ENCODE peak calls at places on chromosomes 12 and 14, in nine cellular contexts. I is stomach, N is uterus, J is colonic mucosa, R is neural progenitor cell, Y is IMR-90, K is heart left ventricle, T is esophagus muscularis mucosa, X is esophagus squamous epithelium. C is an unnamed sample. For H3K4me1, the result is how much of the 10 kb centered on the place peaks cover.

GRCh38 chr12:108029081-108029790 is 99.9 kb upstream of the WSCD2 start:
- DNase-seq in I (no peak), N (no peak), J (no peak), R (no peak), Y (no peak), K (no peak), T (no peak), X (no peak), C (no peak)

GRCh38 chr12:24491968-24492367 is 456.9 kb downstream of the BCAT1 start:
- DNase-seq in I (no peak), N (no peak), J (no peak), R (no peak), Y (no peak), K (no peak), T (no peak), X (no peak), C (no peak)

GRCh38 chr12:41907036-41907435 is 237.6 kb downstream of the GXYLT1 start:
- DNase-seq in I (no peak), N (no peak), J (no peak), R (peak), Y (no peak), K (no peak), T (no peak), X (no peak), C (no peak)

GRCh38 chr14:99654235-99655000 is 9.5 kb downstream of the HHIPL1 start:
- DNase-seq in I (peak), N (peak), J (peak), R (peak), Y (peak), K (no peak), T (no peak), X (no peak), C (no peak)

GRCh38 chr14:85576848-85577541 is 47.1 kb downstream of the FLRT2 start:
- DNase-seq in I (no peak), N (no peak), J (no peak), R (no peak), Y (peak), K (no peak), T (no peak), X (no peak), C (no peak)

GRCh38 chr12:98544741-98545140 is 29.4 kb downstream of the TMPO start:
- DNase-seq in I (no peak), N (no peak), J (no peak), R (no peak), Y (peak), K (no peak), T (no peak), X (no peak), C (no peak)

GRCh38 chr12:69000540-69001243 is 67.7 kb upstream of the CPM start:
- DNase-seq in I (no peak), N (no peak), J (no peak), R (no peak), Y (peak), K (no peak), T (no peak), X (no peak), C (no peak)

GRCh38 chr12:81261508-81262207 is 183.8 kb downstream of the ACSS3 start:
- DNase-seq in I (no peak), N (no peak), J (no peak), R (no peak), Y (no peak), K (no peak), T (no peak), X (no peak), C (no peak)

GRCh38 chr14:89702151-89702936 is 252.2 kb downstream of the EFCAB11 start:
- DNase-seq in I (no peak), N (peak), J (peak), R (no peak), Y (peak), K (peak), T (peak), X (no peak), C (no peak)

GRCh38 chr14:52025310-52025709 is 36.0 kb downstream of the RTRAF start:
- DNase-seq in I (no peak), N (no peak), J (no peak), R (no peak), Y (peak), K (no peak), T (no peak), X (no peak), C (no peak)

GRCh38 chr12:19572920-19573558 is 133.7 kb downstream of the AEBP2 start:
- DNase-seq in I (no peak), N (no peak), J (peak), R (peak), Y (peak), K (no peak), T (no peak), X (no peak), C (no peak)

GRCh38 chr12:12467222-12467621 is 95.4 kb downstream of the DUSP16 start:
- DNase-seq in I (no peak), N (no peak), J (no peak), R (no peak), Y (no peak), K (no peak), T (no peak), X (no peak), C (no peak)

GRCh38 chr14:22070119-22070982 is 396.7 kb upstream of the OR4E1 start:
- DNase-seq in I (no peak), N (no peak), J (peak), R (peak), Y (no peak), K (peak), T (no peak), X (no peak), C (no peak)

GRCh38 chr12:80422549-80422948 is 21.5 kb upstream of the PTPRQ start:
- DNase-seq in I (no peak), N (no peak), J (no peak), R (no peak), Y (peak), K (no peak), T (no peak), X (no peak), C (no peak)

GRCh38 chr12:28209782-28210181 is 19.5 kb downstream of the CCDC91 start:
- DNase-seq in I (no peak), N (no peak), J (no peak), R (peak), Y (no peak), K (no peak), T (no peak), X (no peak), C (no peak)

GRCh38 chr14:26820578-26820977 is 222.7 kb upstream of the NOVA1 start:
- DNase-seq in I (no peak), N (no peak), J (no peak), R (no peak), Y (no peak), K (no peak), T (no peak), X (no peak), C (no peak)

GRCh38 chr14:71006200-71006563 is 98.9 kb downstream of the PCNX1 start:
- DNase-seq in I (no peak), N (no peak), J (no peak), R (no peak), Y (peak), K (no peak), T (no peak), X (no peak), C (no peak)

GRCh38 chr12:23504043-23504442 is 445.4 kb downstream of the SOX5 start:
- DNase-seq in I (no peak), N (no peak), J (no peak), R (no peak), Y (no peak), K (no peak), T (no peak), X (no peak), C (no peak)

GRCh38 chr12:76055393-76055792 is 23.8 kb upstream of the PHLDA1 start:
- DNase-seq in I (no peak), N (no peak), J (no peak), R (no peak), Y (no peak), K (no peak), T (no peak), X (no peak), C (no peak)
- TF ChIP-seq CTCF in I (no peak), N (no peak), J (no peak), R (no peak), Y (peak), K (no peak), T (no peak), X (no peak), C (no peak)

DNA sequence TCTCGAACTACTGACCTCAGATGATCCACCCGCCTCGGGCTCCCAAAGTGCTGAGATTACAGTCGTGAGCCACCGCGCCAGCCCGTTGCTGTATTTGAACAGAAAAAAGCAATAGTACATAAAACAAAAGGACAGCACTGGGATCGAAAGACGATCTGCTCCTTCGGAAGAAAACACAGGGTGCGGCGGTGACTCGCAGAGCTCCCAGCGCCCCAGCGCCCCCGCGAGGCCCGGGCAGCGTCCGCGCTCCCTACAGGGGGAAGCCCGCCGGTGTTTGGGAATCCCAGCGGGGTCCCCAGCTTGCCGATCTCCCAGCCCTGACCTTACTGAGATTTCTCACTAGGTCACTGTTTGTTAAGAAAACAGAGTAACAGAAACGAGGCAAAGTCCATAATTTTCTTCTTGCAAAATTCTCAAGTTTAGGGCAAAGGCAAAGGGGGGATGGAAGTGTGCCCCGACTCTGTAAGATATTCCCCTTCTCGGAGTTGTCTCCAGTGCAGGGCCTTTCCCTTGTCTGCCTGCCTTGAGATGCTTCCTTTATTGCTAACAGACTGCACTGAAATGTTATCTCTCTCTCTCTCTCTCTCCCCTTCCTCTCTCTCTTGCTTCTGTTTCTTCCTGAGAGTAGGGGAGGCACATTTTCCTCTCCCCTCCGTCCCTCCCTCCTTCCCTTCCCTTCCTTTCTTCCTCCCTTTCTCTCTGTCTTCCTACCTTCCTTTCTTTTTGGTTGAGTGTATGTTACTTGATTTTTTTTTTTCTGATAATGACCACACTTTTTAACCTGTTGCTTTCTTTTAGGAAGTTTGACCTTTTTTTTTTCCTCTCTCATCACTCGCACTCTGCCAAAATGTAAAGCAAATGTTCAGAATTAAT is 92.0 kb downstream of the TMEM30B start:
- DNase-seq in I (peak), N (peak), J (peak), R (peak), Y (peak), K (peak), T (peak), X (no peak), C (peak)
- H3K27ac ChIP-seq in I (no peak), N (peak), J (peak), R (no peak), Y (peak), K (no peak), T (peak), X (peak), C (peak)

DNA sequence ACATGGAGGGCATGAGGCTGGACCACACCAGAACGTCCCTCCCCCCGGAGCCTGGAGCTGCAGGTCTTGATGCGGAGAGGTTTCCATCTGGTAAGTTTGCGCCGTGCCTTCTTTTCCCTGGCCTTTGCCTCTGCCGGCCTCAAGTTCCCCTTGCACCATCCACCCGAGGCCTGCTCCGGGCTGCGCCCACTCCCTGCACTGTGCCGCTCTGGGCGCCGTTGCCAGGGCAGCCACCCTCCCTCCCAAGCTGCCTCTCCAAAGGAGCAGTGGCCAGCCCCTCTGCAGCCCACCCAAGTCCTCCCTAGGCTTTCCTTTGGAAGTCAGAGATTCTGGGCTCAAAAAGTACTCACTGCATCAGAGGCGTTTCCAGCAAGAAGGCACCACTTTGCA is 46.2 kb upstream of the MEG3 start:
- DNase-seq in I (peak), N (no peak), J (no peak), R (no peak), Y (no peak), K (no peak), T (no peak), X (no peak), C (no peak)
- H3K4me1 ChIP-seq in I (under half), N (under half), J (under half), R (under half), Y (under half), K (under half), T (under half), X (under half), C (under half)

GRCh38 chr12:120684523-120684932 is 2.4 kb upstream of the MLEC start:
- DNase-seq in I (no peak), N (no peak), J (no peak), R (no peak), Y (peak), K (no peak), T (no peak), X (no peak), C (no peak)

GRCh38 chr12:120686151-120686689 is 729 bp upstream of the MLEC start:
- DNase-seq in I (peak), N (peak), J (peak), R (peak), Y (peak), K (peak), T (peak), X (peak), C (peak)

GRCh38 chr12:120688527-120689071 is 1.6 kb downstream of the MLEC start:
- DNase-seq in I (no peak), N (no peak), J (peak), R (no peak), Y (no peak), K (no peak), T (no peak), X (no peak), C (no peak)

GRCh38 chr12:120687570-120688289 is 781 bp downstream of the MLEC start:
- DNase-seq in I (no peak), N (no peak), J (peak), R (peak), Y (no peak), K (no peak), T (no peak), X (no peak), C (no peak)

DNA sequence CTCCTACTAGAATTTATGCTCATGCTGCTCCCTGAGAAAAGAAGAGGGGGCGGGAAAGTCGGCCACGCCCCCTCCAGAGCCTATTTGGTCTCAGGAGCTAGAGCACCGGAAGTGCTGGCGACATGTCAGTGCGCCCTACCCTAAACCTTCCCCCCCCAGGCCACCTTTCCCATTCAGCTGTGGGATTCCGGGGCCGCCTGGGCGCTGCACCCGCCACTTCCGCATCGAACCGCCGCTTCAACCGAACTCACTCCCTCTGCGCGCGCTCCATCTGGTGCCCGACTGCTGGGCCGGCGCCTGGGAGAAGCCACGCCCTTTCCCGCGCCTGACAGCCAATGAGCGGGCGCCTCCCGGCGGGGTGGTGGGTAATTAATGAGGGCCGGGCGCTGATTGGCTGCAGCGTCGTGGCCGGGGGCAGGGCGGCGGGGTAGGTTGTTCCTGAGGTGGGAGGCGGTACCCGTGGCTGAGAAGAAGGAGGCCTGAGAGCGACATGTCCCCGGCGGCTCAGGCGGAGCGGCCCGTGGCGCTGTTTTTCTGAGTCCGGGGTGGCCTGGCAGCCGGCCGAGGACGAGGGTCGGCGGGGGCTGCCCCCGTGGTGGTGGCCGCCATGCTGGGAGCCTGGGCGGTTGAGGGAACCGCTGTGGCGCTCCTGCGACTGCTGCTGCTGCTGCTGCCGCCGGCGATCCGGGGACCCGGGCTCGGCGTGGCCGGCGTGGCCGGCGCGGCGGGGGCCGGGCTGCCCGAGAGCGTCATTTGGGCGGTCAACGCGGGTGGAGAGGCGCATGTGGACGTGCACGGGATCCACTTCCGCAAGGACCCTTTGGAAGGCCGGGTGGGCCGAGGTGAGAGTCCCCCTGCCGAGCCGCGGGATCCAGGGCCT is at the start of gene MLEC:
- DNase-seq in I (peak), N (peak), J (peak), R (peak), Y (peak), K (peak), T (peak), X (peak), C (peak)
- TF ChIP-seq CTCF in I (no peak), N (peak), J (no peak), R (peak), Y (peak), K (no peak), T (no peak), X (peak), C (no peak)

GRCh38 chr14:75144944-75145343 is 18.1 kb upstream of the NEK9 start:
- DNase-seq in I (no peak), N (no peak), J (no peak), R (no peak), Y (no peak), K (peak), T (no peak), X (no peak), C (peak)
- H3K27ac ChIP-seq in I (peak), N (peak), J (no peak), R (no peak), Y (no peak), K (no peak), T (peak), X (peak), C (peak)

C was measured in gastrocnemius medialis.